ENCODE peak calls at places on chromosomes 11 and 22, in seven cellular contexts. Z, K, L, E, R, X and S are unnamed samples. For H3K27me3, the result is how much of the 10 kb centered on the place peaks cover.

GRCh38 chr11:62540804-62541671 is 5.6 kb downstream of the AHNAK start:
- DNase-seq in Z (no peak), K (no peak), L (no peak), E (peak), R (no peak), X (peak), S (peak)

GRCh38 chr11:23765862-23766261 is 731.0 kb upstream of the LUZP2 start:
- DNase-seq in Z (no peak), K (no peak), L (peak), E (no peak), R (no peak), X (no peak), S (no peak)

GRCh38 chr22:25232301-25232700 is 12.9 kb downstream of the CRYBB2 start:
- DNase-seq in Z (no peak), K (no peak), L (no peak), E (no peak), R (peak), X (no peak), S (no peak)

GRCh38 chr11:3222941-3223905 is 4.6 kb upstream of the MRGPRG start:
- DNase-seq in Z (no peak), K (no peak), L (no peak), E (no peak), R (peak), X (no peak), S (no peak)

GRCh38 chr22:45608763-45609180 is 62.9 kb upstream of the ATXN10 start:
- DNase-seq in Z (no peak), K (no peak), L (peak), E (no peak), R (no peak), X (no peak), S (no peak)

GRCh38 chr11:61071208-61071681 is 31.0 kb upstream of the CD5 start:
- DNase-seq in Z (no peak), K (no peak), L (no peak), E (no peak), R (no peak), X (no peak), S (peak)

GRCh38 chr22:19142394-19142793 is 2.1 kb downstream of the ESS2 start:
- DNase-seq in Z (no peak), K (no peak), L (no peak), E (no peak), R (no peak), X (no peak), S (no peak)

GRCh38 chr11:46912526-46913150 is 5.7 kb downstream of the LRP4 start:
- DNase-seq in Z (no peak), K (no peak), L (no peak), E (no peak), R (peak), X (no peak), S (no peak)

GRCh38 chr22:37019309-37020191 is at the start of the genes MPST and TST:
- DNase-seq in Z (peak), K (peak), L (peak), E (peak), R (peak), X (peak), S (peak)

GRCh38 chr11:90134420-90135003 is at the start of gene NAALAD2:
- DNase-seq in Z (no peak), K (peak), L (peak), E (peak), R (peak), X (peak), S (peak)

GRCh38 chr11:115238802-115239201 is 265.4 kb downstream of the CADM1 start:
- DNase-seq in Z (no peak), K (no peak), L (no peak), E (no peak), R (no peak), X (no peak), S (no peak)

GRCh38 chr11:68140496-68141246 is 19.5 kb upstream of the CHKA start:
- DNase-seq in Z (no peak), K (peak), L (no peak), E (no peak), R (no peak), X (no peak), S (no peak)

GRCh38 chr11:32006799-32007388 is 84.0 kb upstream of the RCN1 start:
- DNase-seq in Z (no peak), K (no peak), L (peak), E (no peak), R (peak), X (no peak), S (no peak)

GRCh38 chr11:46250071-46251052 is 27.1 kb upstream of the CREB3L1 start:
- DNase-seq in Z (no peak), K (no peak), L (no peak), E (no peak), R (no peak), X (no peak), S (no peak)

GRCh38 chr11:10573028-10573427 is 4.6 kb upstream of the LYVE1 start:
- DNase-seq in Z (no peak), K (no peak), L (no peak), E (no peak), R (no peak), X (no peak), S (no peak)

GRCh38 chr22:33986954-33987353 is 66.7 kb upstream of the LARGE1 start:
- DNase-seq in Z (no peak), K (no peak), L (no peak), E (no peak), R (peak), X (no peak), S (no peak)

GRCh38 chr11:45801723-45802315 is 3.1 kb upstream of the SLC35C1 start:
- DNase-seq in Z (no peak), K (no peak), L (no peak), E (no peak), R (no peak), X (no peak), S (no peak)

GRCh38 chr11:19352736-19353110 is 112.0 kb upstream of the E2F8 start:
- DNase-seq in Z (no peak), K (no peak), L (no peak), E (no peak), R (no peak), X (no peak), S (no peak)
- H3K27me3 ChIP-seq in Z (under half), K (under half), L (under half), E (under half), R (under half), X (half or more), S (under half)

GRCh38 chr11:118620529-118621070 is 13.2 kb downstream of the PHLDB1 start:
- DNase-seq in Z (no peak), K (no peak), L (no peak), E (peak), R (no peak), X (peak), S (no peak)

GRCh38 chr11:118618115-118618990 is 10.9 kb downstream of the PHLDB1 start:
- DNase-seq in Z (no peak), K (no peak), L (peak), E (peak), R (no peak), X (peak), S (no peak)

GRCh38 chr11:118621071-118621815 is 13.8 kb downstream of the PHLDB1 start:
- DNase-seq in Z (no peak), K (peak), L (peak), E (peak), R (peak), X (peak), S (no peak)

GRCh38 chr11:118619444-118620205 is 12.2 kb downstream of the PHLDB1 start:
- DNase-seq in Z (no peak), K (no peak), L (peak), E (peak), R (no peak), X (no peak), S (no peak)

DNA sequence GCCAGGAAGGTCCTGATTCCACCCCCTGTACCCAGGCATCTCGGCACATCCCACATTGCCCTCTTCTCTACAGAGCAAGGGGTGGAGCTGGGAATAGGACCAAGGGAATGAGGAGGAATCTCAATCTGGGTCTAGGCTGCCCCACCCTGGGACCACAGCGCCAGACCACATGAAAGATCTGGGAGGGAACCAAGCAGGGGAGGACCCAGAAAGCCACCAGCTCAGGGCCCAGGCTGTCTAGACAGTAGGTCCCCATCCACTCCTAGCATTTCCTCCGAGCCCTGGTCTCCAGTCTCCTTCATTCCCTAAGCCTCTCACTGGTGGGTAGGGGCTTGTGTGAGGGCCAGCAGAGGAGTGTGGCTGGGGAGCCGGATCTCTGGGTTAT is 11.6 kb downstream of the PHLDB1 start:
- DNase-seq in Z (no peak), K (no peak), L (peak), E (peak), R (no peak), X (peak), S (no peak)
- H3K27me3 ChIP-seq in Z (under half), K (under half), L (under half), E (under half), R (under half), X (under half), S (under half)

GRCh38 chr11:20159680-20160381 is 444 bp downstream of the DBX1 start:
- DNase-seq in Z (no peak), K (no peak), L (no peak), E (no peak), R (peak), X (no peak), S (no peak)
- H3K27me3 ChIP-seq in Z (half or more), K (under half), L (half or more), E (under half), R (half or more), X (half or more), S (under half)

GRCh38 chr11:19786644-19787043 is 74.0 kb downstream of the NAV2 start:
- DNase-seq in Z (no peak), K (no peak), L (no peak), E (no peak), R (no peak), X (no peak), S (no peak)
- H3K27me3 ChIP-seq in Z (under half), K (under half), L (under half), E (under half), R (under half), X (under half), S (under half)

GRCh38 chr22:22195265-22196017 is 49.1 kb upstream of the VPREB1 start:
- DNase-seq in Z (peak), K (peak), L (peak), E (peak), R (peak), X (no peak), S (peak)
- H3K27me3 ChIP-seq in Z (under half), K (under half), L (under half), E (under half), R (half or more), X (half or more), S (under half)

DNA sequence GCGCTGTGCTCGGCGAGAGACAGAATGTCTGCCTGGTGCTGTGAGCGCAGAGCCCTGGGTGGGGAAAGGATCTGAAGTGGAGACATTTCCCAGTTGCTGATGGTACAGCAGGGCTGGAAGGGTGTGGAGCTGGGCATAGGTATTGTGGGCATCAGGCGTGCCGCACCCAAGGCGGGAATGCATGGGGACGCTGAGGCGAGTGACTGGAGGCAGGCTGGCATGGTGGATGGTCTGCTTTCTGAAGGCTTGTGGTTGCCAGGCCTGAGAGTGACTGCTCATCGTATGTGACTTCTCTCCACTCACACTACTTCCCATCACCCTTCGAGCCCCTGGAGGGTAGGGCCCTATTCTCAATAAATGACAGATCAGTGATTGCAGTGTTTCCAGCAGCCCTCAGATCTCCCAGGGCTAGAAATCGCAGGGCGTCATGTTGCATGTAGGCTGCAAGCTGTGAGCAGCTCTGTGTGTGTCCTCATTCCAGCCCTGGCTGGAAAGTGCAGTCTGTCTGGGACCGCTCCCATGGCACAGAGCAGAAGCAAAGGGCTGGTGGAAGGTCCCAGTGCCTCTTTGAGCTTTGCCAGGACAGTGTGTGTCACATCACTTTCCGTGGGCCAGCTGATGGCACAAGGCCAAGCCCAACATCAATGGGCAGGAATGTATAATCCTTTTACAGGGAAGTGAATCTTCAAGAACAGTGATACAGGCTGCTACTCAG is 67.7 kb downstream of the TBC1D22A start:
- DNase-seq in Z (no peak), K (no peak), L (peak), E (peak), R (peak), X (peak), S (no peak)
- H3K27me3 ChIP-seq in Z (under half), K (under half), L (under half), E (under half), R (under half), X (under half), S (under half)

GRCh38 chr22:26689553-26690301 is 32.3 kb downstream of the MIAT start:
- DNase-seq in Z (no peak), K (no peak), L (no peak), E (no peak), R (peak), X (no peak), S (no peak)

GRCh38 chr22:26690654-26691376 is 33.4 kb downstream of the MIAT start:
- DNase-seq in Z (no peak), K (no peak), L (no peak), E (no peak), R (no peak), X (no peak), S (no peak)

GRCh38 chr22:26684173-26684572 is 26.8 kb downstream of the MIAT start:
- DNase-seq in Z (no peak), K (no peak), L (no peak), E (no peak), R (no peak), X (no peak), S (no peak)

GRCh38 chr22:26685601-26686000 is 28.2 kb downstream of the MIAT start:
- DNase-seq in Z (no peak), K (no peak), L (no peak), E (no peak), R (no peak), X (no peak), S (no peak)

GRCh38 chr22:26687439-26687838 is 30.1 kb downstream of the MIAT start:
- DNase-seq in Z (no peak), K (no peak), L (no peak), E (no peak), R (no peak), X (no peak), S (no peak)
- H3K27me3 ChIP-seq in Z (under half), K (under half), L (under half), E (under half), R (under half), X (under half), S (under half)